ENCODE peak calls at places on chromosome 22, in nine cellular contexts. F is activated CD4-positive, alpha-beta T cell treated with anti-CD3 and anti-CD28 coated beads, Interleukin-2, amount 50 U/mL, for 24 hours; Z is NCI-H2029; T is tibial artery; M is astrocyte of the cerebellum; R is stimulated activated CD4-positive, alpha-beta T cell treated with anti-CD3 and anti-CD28 coated beads, Interleukin-12 subunit alpha, Interleukin-12 subunit beta, amount 100 ng/mL, for 48 hours; C is progenitor cell of endocrine pancreas; G is fibroblast of lung; O is adrenal gland. Y is an unnamed sample.

GRCh38 chr22:23131931-23132330 is 9.9 kb downstream of the RSPH14 start:
- DNase-seq in F (no peak), Z (no peak), T (no peak), M (no peak), R (no peak), C (no peak), G (no peak), O (no peak), Y (no peak)

GRCh38 chr22:48758021-48758561 is 1069.6 kb downstream of the BRD1 start:
- DNase-seq in F (no peak), Z (peak), T (peak), M (no peak), R (no peak), C (peak), G (no peak), O (no peak), Y (no peak)

GRCh38 chr22:43862074-43862881 is at the start of gene SULT4A1:
- DNase-seq in F (no peak), Z (peak), T (no peak), M (no peak), R (no peak), C (no peak), G (peak), O (no peak), Y (peak)

GRCh38 chr22:39275814-39276443 is 31.1 kb upstream of the PDGFB start:
- DNase-seq in F (no peak), Z (peak), T (no peak), M (no peak), R (no peak), C (no peak), G (no peak), O (no peak), Y (no peak)

GRCh38 chr22:25942989-25943411 is 201.0 kb downstream of the MYO18B start:
- DNase-seq in F (no peak), Z (peak), T (no peak), M (no peak), R (no peak), C (no peak), G (no peak), O (peak), Y (no peak)

GRCh38 chr22:49051491-49052022 is 776.1 kb downstream of the BRD1 start:
- DNase-seq in F (no peak), Z (no peak), T (peak), M (no peak), R (no peak), C (no peak), G (no peak), O (no peak), Y (no peak)

GRCh38 chr22:17977371-17977770 is 47.0 kb downstream of the MICAL3 start:
- DNase-seq in F (no peak), Z (no peak), T (no peak), M (no peak), R (no peak), C (no peak), G (no peak), O (no peak), Y (no peak)

GRCh38 chr22:38724926-38725571 is 19.3 kb downstream of the GTPBP1 start:
- DNase-seq in F (no peak), Z (no peak), T (peak), M (no peak), R (no peak), C (no peak), G (no peak), O (peak), Y (no peak)

GRCh38 chr22:27344546-27344945 is 457.0 kb downstream of the MN1 start:
- DNase-seq in F (no peak), Z (peak), T (no peak), M (no peak), R (no peak), C (no peak), G (no peak), O (no peak), Y (no peak)